ENCODE peak calls at places on chromosomes 6 and 20, in ten cellular contexts. Z is sigmoid colon, V is A549, F is stomach, O is H1, C is testis, X is HCT116, D is heart left ventricle, I is transverse colon, B is IMR-90. W is an unnamed sample.

GRCh38 chr6:43773981-43774775 is 4.2 kb downstream of the VEGFA start:
- DNase-seq in Z (peak; percentile 59), V (no peak), F (no peak), O (no peak), C (no peak), X (no peak), D (no peak), I (no peak), B (no peak), W (no peak)

GRCh38 chr6:70686548-70687133 is 19.0 kb downstream of the SMAP1 start:
- DNase-seq in Z (no peak), V (peak; percentile 27), F (no peak), O (no peak), C (no peak), X (no peak), D (no peak), I (no peak), B (peak; percentile 56), W (no peak)

GRCh38 chr6:76984572-76984971 is 478.7 kb downstream of the HTR1B start:
- DNase-seq in Z (no peak), V (no peak), F (no peak), O (no peak), C (no peak), X (no peak), D (no peak), I (no peak), B (peak; percentile 7), W (no peak)

GRCh38 chr6:14951704-14952103 is 294.2 kb upstream of the JARID2 start:
- DNase-seq in Z (no peak), V (no peak), F (no peak), O (no peak), C (no peak), X (no peak), D (no peak), I (no peak), B (no peak), W (no peak)

GRCh38 chr20:34074101-34074760 is 37.8 kb downstream of the EIF2S2 start:
- DNase-seq in Z (peak; percentile 32), V (no peak), F (no peak), O (no peak), C (no peak), X (no peak), D (no peak), I (no peak), B (peak; percentile 37), W (peak; percentile 67)

GRCh38 chr6:23349521-23350147 is 776.4 kb upstream of the NRSN1 start:
- DNase-seq in Z (no peak), V (peak; percentile 28), F (no peak), O (no peak), C (no peak), X (peak; percentile 12), D (no peak), I (no peak), B (peak; percentile 96), W (peak; percentile 20)

GRCh38 chr20:61595216-61595615 is 343.2 kb downstream of the CDH4 start:
- DNase-seq in Z (no peak), V (no peak), F (no peak), O (no peak), C (no peak), X (no peak), D (no peak), I (no peak), B (no peak), W (no peak)

GRCh38 chr6:151374024-151374423 is 17.3 kb downstream of the ZBTB2 start:
- DNase-seq in Z (no peak), V (no peak), F (no peak), O (peak; percentile 45), C (no peak), X (no peak), D (peak; percentile 27), I (no peak), B (no peak), W (no peak)

DNA sequence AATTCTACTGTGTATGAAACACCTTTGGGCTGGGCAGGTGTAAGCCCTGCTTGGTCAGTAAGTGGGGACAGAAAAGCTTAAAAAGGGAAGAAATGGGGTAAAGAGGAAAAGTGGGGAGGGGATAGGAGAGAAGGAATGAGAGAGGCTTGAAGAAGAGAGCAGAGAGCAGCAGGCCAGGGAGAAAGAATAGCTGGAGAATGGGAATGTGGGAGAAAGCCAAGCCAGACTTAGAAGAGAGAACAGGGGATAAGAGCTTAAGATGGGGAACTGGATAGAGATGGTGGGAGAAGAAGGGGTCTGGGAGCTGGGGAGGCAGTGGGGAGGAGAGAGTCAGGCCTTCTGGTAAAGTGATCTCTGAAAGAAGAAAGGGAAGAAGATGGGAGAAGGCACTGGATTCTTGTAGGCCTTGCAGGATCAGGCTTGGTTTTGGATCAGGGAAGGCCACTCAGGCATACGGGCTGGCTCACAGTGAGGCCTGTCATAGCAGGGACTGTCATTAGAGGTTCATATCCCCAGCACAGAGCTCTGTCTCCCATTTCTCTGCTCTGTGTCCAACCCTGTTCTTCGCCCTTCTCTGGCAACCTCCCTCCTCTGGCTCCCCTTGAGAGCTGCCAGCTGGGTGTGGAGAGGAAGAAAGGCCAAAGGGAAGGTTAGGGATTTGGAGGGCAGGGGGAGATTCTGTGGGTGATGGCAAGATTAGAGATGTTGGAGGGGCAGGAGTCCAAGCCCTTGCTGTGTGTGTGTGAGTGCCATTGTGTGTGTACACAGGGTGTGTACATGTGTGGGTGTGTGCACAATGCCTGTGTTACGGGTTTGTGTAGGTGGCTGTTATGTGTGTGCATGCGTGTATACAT is 9.3 kb downstream of the SYNGAP1 start:
- DNase-seq in Z (no peak), V (no peak), F (no peak), O (no peak), C (no peak), X (no peak), D (no peak), I (no peak), B (no peak), W (no peak)
- TF ChIP-seq POLR2A in Z (no peak), V (no peak), F (no peak), O (no peak), C (no peak), X (no peak), D (no peak), I (no peak), B (no peak), W (no peak)

GRCh38 chr6:49462071-49462470 is 982 bp downstream of the MMUT start:
- DNase-seq in Z (no peak), V (no peak), F (no peak), O (no peak), C (no peak), X (no peak), D (no peak), I (no peak), B (peak; percentile 6), W (no peak)

GRCh38 chr6:49462599-49462926 is 490 bp downstream of the MMUT start:
- DNase-seq in Z (no peak), V (no peak), F (no peak), O (no peak), C (no peak), X (no peak), D (no peak), I (no peak), B (no peak), W (no peak)

GRCh38 chr6:49463612-49463967 is 420 bp downstream of the CENPQ start:
- DNase-seq in Z (no peak), V (no peak), F (no peak), O (peak; percentile 43), C (no peak), X (no peak), D (no peak), I (no peak), B (no peak), W (no peak)

GRCh38 chr6:49464691-49465090 is 1.5 kb downstream of the CENPQ start:
- DNase-seq in Z (no peak), V (no peak), F (no peak), O (no peak), C (no peak), X (no peak), D (no peak), I (no peak), B (no peak), W (no peak)

DNA sequence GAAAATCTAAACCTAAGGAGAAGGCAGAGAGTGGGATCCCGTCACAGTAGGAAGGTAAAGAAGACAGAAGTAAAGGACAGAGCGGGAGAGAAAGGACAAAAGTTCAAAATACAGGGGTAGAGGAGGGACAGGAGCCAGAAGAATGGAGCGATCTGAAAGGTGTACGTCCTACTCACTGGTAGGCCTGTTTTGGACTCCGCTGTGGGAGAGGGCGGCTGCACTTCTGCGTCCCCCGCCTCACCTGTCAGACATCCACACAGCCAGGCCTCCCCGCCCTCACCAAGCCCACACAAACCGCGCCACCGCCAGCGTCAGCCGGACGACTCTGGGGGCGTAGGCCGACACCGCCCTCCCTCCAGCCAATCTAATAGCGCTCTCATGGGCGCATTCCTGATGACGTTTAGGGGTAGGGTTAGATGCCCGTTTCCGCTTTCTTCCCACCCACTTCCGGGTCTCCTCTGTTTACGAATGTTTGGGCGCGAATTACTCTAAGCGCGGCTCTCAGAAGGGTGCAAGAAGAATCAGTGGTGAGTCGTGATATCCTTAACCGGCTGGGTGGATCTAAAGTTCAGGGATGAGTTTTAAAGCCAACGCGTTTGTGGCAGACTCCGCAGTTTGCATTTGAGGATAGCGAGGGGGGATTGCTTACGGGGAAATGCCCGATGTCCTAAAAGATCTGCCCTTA is at the start of the genes CENPQ and MMUT:
- DNase-seq in Z (peak; percentile 97), V (peak; percentile 91), F (peak; percentile 94), O (peak; percentile 91), C (peak; percentile 98), X (peak; percentile 92), D (peak; percentile 94), I (peak; percentile 96), B (peak; percentile 93), W (peak; percentile 89)
- TF ChIP-seq POLR2A in Z (peak; percentile 76), V (peak; percentile 32), F (no peak), O (peak; percentile 98), C (no peak), X (peak; percentile 41), D (peak; percentile 73), I (peak; percentile 97), B (peak; percentile 79), W (peak; percentile 80)

GRCh38 chr6:149438855-149439254 is 38.8 kb downstream of the SUMO4 start:
- DNase-seq in Z (no peak), V (no peak), F (no peak), O (no peak), C (no peak), X (no peak), D (no peak), I (no peak), B (no peak), W (no peak)
- TF ChIP-seq POLR2A in Z (no peak), V (no peak), F (no peak), O (no peak), C (no peak), X (no peak), D (no peak), I (no peak), B (no peak), W (no peak)

DNA sequence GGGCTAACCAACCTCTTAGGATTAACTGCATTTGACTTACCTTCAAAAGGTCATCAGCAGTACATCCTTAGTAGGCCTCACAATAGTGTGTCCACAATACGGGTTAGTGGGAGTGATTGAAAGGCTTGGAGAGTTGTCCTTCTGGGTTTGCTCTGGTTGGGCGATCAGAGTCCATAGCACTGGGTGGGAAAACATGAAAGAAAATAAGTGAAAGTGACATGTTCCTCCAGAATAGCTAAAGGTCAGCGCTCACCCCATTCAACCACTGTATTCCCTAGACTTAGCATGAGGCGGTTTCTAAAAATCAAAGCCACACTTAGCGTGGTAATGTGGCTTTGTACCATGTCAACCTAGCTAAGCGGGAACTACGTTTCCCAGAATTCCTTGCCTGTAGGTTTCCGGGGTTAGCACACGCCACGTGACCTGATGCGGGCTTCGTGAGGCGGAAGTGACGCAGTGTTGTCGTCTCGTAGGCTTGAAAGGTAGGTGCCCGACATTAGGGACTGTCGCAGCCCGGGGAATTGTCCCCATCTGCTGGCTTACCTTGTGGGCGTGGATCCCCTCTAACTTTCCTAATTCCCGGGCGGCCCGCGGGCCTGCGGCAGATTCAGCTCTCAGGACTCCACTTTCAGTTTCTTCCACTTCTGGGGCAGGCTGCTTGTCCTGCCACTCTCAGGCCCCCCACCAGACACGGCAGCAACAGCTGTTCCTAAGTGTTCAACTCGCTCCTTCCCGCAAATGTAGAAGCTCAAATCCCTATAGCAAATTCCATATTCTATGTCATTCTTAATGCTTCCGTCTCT is 19.8 kb upstream of the SCP2D1 start:
- DNase-seq in Z (peak; percentile 94), V (peak; percentile 94), F (peak; percentile 92), O (peak; percentile 80), C (peak; percentile 97), X (peak; percentile 91), D (peak; percentile 88), I (peak; percentile 91), B (peak; percentile 87), W (peak; percentile 77)
- TF ChIP-seq POLR2A in Z (peak; percentile 58), V (peak; percentile 74), F (no peak), O (peak; percentile 78), C (peak; percentile 88), X (peak; percentile 67), D (no peak), I (peak; percentile 63), B (peak; percentile 74), W (peak; percentile 83)

W was measured in H54.